ENCODE peak calls at places on chromosome 13, in four cellular contexts. N, Y, J and O are unnamed samples.

GRCh38 chr13:83881917-83882625 is at the start of gene SLITRK1:
- DNase-seq in N (no peak), Y (no peak), J (peak; percentile 19), O (no peak)

GRCh38 chr13:28246891-28247290 is 108.5 kb downstream of the PAN3 start:
- DNase-seq in N (no peak), Y (no peak), J (peak; percentile 17), O (no peak)

GRCh38 chr13:90872491-90873025 is 474.9 kb upstream of the MIR17HG start:
- DNase-seq in N (no peak), Y (no peak), J (no peak), O (no peak)

GRCh38 chr13:104143760-104144406 is 1077.7 kb upstream of the SLC10A2 start:
- DNase-seq in N (no peak), Y (no peak), J (no peak), O (no peak)

GRCh38 chr13:36998624-36999041 is 507 bp downstream of the ALG5 start:
- DNase-seq in N (peak; percentile 51), Y (peak; percentile 57), J (no peak), O (no peak)

GRCh38 chr13:50378513-50378970 is 363.3 kb downstream of the KCNRG start:
- DNase-seq in N (no peak), Y (no peak), J (no peak), O (no peak)

GRCh38 chr13:73273276-73273675 is 214.5 kb downstream of the KLF5 start:
- DNase-seq in N (no peak), Y (no peak), J (no peak), O (no peak)

GRCh38 chr13:89737051-89737450 is 1610.4 kb upstream of the MIR17HG start:
- DNase-seq in N (no peak), Y (no peak), J (no peak), O (no peak)

GRCh38 chr13:49214917-49215376 is 5.2 kb upstream of the MLNR start:
- DNase-seq in N (peak; percentile 43), Y (peak; percentile 61), J (peak; percentile 6), O (peak; percentile 22)

GRCh38 chr13:22812793-22813192 is 368.0 kb upstream of the SGCG start:
- DNase-seq in N (no peak), Y (no peak), J (no peak), O (no peak)

GRCh38 chr13:75129331-75129730 is 352.6 kb downstream of the TBC1D4 start:
- DNase-seq in N (no peak), Y (no peak), J (no peak), O (no peak)

GRCh38 chr13:103187621-103188020 is 121.4 kb upstream of the SLC10A2 start:
- DNase-seq in N (no peak), Y (no peak), J (no peak), O (no peak)

GRCh38 chr13:22111152-22111783 is 440.4 kb downstream of the FGF9 start:
- DNase-seq in N (no peak), Y (no peak), J (no peak), O (no peak)

GRCh38 chr13:77874406-77874805 is 44.2 kb downstream of the EDNRB start:
- DNase-seq in N (no peak), Y (no peak), J (peak; percentile 80), O (no peak)

DNA sequence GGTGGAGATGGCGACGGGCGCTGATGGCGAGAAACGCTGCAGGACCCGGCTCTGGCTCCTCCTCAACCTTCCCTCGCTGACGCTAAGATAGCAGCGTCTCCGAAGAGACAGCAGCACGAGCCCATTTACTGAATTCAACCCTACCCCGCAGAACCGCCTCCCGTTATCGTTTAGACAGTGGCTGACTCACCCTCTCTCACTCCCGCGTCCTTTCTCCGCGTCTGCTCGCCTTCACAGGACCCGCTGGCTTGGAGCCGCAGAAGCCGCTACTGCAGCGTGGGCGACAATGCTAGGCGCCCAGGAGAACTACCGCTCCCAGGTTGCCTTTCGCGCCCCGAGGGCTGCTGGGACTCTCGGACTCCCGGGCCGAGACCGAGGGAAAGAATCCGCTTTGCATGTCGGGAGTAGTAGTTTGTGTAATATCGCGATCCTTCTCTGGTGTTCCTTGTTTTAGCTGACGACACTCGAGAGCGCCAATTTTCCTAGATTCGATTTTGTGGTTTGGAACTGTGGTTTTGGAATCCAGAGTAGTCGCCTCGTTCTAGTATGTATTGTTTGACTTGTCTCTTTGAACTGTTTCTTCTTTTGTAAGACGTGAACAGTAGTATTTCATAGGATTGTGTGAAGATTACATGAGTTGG is at the start of gene KBTBD6:
- DNase-seq in N (peak; percentile 97), Y (peak; percentile 94), J (peak; percentile 99), O (peak; percentile 97)
- TF ChIP-seq POLR2A in N (peak; percentile 41), Y (no peak), J (peak; percentile 26), O (peak; percentile 72)

DNA sequence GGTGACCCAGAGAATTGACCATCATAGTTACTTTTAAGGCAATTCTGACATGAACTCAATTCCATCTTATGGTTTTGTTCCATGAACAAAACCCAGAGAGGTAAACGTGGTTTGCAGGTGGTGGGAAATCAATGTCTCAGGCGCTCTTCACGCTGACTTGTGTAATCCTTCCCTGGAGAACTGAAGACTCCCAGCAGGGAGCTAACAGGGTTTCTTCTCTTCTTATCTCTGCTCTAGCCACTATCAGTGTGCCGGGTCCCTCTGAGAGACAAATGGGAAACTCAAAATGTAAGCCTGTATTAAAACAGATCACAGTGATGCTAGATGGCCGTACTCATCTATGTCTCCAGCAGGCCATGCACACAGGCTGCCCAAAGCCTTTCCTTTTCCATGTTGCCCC is 57.6 kb upstream of the ARGLU1 start:
- DNase-seq in N (no peak), Y (no peak), J (no peak), O (no peak)
- H3K27me3 ChIP-seq in N (no peaks in the 10 kb centered on the region), Y (no peaks in the 10 kb centered on the region), J (peaks cover 27% of the 10 kb centered on the region), O (no peaks in the 10 kb centered on the region)

GRCh38 chr13:41995946-41996345 is 35.0 kb upstream of the VWA8 start:
- DNase-seq in N (no peak), Y (no peak), J (peak; percentile 75), O (no peak)
- TF ChIP-seq POLR2A in N (no peak), Y (no peak), J (no peak), O (no peak)

GRCh38 chr13:47081246-47081645 is 184.4 kb upstream of the HTR2A start:
- DNase-seq in N (no peak), Y (no peak), J (no peak), O (no peak)

GRCh38 chr13:47081850-47082249 is 185.0 kb upstream of the HTR2A start:
- DNase-seq in N (no peak), Y (no peak), J (no peak), O (no peak)

GRCh38 chr13:47080616-47081015 is 183.8 kb upstream of the HTR2A start:
- DNase-seq in N (no peak), Y (no peak), J (no peak), O (no peak)

DNA sequence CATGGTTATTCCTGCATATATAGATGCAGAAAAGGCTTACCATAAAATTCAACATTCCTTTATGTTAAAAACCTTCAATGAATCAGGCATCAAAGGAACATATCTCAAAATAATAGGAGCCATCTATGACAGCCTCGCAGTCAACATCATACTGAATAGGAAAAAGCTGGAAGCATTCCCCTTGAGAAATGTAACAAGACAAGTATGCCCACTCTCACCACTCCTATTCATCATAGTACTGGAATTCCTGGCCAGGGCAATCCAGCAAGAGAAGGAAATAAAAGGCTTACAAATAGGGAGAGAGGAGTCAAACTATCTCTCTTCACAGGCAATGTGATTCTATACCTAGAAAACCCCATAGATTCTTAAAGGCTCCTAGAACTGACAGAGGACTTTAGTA is 179.7 kb upstream of the HTR2A start:
- DNase-seq in N (no peak), Y (no peak), J (peak; percentile 13), O (no peak)
- H3K27me3 ChIP-seq in N (no peaks in the 10 kb centered on the region), Y (no peaks in the 10 kb centered on the region), J (no peaks in the 10 kb centered on the region), O (no peaks in the 10 kb centered on the region)

GRCh38 chr13:40442191-40442590 is 224.2 kb downstream of the FOXO1 start:
- DNase-seq in N (no peak), Y (no peak), J (no peak), O (no peak)

GRCh38 chr13:40438999-40439797 is 227.2 kb downstream of the FOXO1 start:
- DNase-seq in N (no peak), Y (no peak), J (no peak), O (no peak)

GRCh38 chr13:40438022-40438692 is 228.3 kb downstream of the FOXO1 start:
- DNase-seq in N (no peak), Y (no peak), J (no peak), O (no peak)

GRCh38 chr13:40440990-40441820 is 225.2 kb downstream of the FOXO1 start:
- DNase-seq in N (peak; percentile 89), Y (peak; percentile 68), J (no peak), O (peak; percentile 92)

DNA sequence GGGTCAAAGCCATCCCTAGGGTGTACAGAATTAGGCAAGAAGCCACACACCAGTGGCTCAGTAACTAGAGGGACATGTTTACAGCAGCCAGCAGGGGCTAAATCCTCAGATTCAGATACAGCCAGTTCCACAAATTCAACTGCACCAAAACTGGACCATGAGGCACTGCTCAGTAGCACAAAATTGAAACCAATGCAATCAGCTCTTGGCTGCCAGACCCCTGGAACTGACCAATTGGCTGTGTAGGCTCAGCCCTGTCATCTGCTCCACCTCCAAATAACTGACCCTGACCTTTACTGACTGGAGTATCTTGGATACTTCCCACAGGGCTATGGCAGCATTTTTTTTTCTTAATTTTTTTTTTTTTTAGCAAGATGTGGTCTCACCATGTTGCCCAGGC is 226.5 kb downstream of the FOXO1 start:
- DNase-seq in N (no peak), Y (no peak), J (no peak), O (peak; percentile 37)
- TF ChIP-seq POLR2A in N (no peak), Y (no peak), J (no peak), O (no peak)

GRCh38 chr13:99975626-99976025 is 4.1 kb upstream of the ZIC5 start:
- DNase-seq in N (no peak), Y (no peak), J (no peak), O (no peak)
- H3K27me3 ChIP-seq in N (peaks cover 88% of the 10 kb centered on the region), Y (peaks cover 93% of the 10 kb centered on the region), J (peaks cover 89% of the 10 kb centered on the region), O (peaks cover 100% of the 10 kb centered on the region)